ENCODE peak calls at places on chromosomes 6 and 20, in four cellular contexts. J is ascending aorta; B is stimulated activated CD4-positive, alpha-beta T cell treated with anti-CD3 and anti-CD28 coated beads, TNF-alpha, amount 100 ng/mL, for 24 hours; Y is PC-3. M is an unnamed sample.

GRCh38 chr6:38638941-38639497 is 710 bp downstream of the BTBD9 start:
- DNase-seq in Y (peak; percentile 37), B (peak; percentile 56), J (peak; percentile 77), M (peak; percentile 42)

GRCh38 chr20:59992531-59992930 is 34.3 kb downstream of the CDH26 start:
- DNase-seq in J (no peak), Y (peak; percentile 46), B (no peak), M (no peak)

GRCh38 chr20:59120919-59121318 is 42.7 kb upstream of the ZNF831 start:
- DNase-seq in B (no peak), Y (no peak), J (peak; percentile 11), M (no peak)

GRCh38 chr20:44153636-44154043 is 33.3 kb downstream of the JPH2 start:
- DNase-seq in Y (peak; percentile 26), J (peak; percentile 83), B (no peak), M (no peak)

GRCh38 chr6:26493258-26493657 is 6.8 kb upstream of the BTN1A1 start:
- DNase-seq in J (no peak), Y (peak; percentile 27), B (no peak), M (no peak)

GRCh38 chr6:31652925-31653724 is 664 bp upstream of the BAG6 start:
- DNase-seq in B (no peak), J (peak; percentile 96), Y (no peak), M (peak; percentile 93)

GRCh38 chr6:16322666-16323312 is 84.4 kb downstream of the GMPR start:
- DNase-seq in B (peak; percentile 69), Y (peak; percentile 5), J (peak; percentile 91), M (peak; percentile 94)

GRCh38 chr6:147621280-147621679 is 112.8 kb downstream of the SAMD5 start:
- DNase-seq in Y (no peak), B (no peak), J (no peak), M (no peak)

GRCh38 chr6:15551798-15552197 is 111.0 kb downstream of the DTNBP1 start:
- DNase-seq in J (no peak), B (no peak), Y (no peak), M (no peak)

GRCh38 chr20:64116016-64116415 is 8.7 kb upstream of the NPBWR2 start:
- DNase-seq in B (no peak), Y (no peak), J (no peak), M (no peak)

GRCh38 chr6:70864404-70864803 is 92.5 kb downstream of the B3GAT2 start:
- DNase-seq in Y (no peak), B (no peak), J (no peak), M (no peak)

GRCh38 chr6:139243531-139243930 is 48.3 kb downstream of the TXLNB start:
- DNase-seq in B (no peak), J (no peak), Y (no peak), M (no peak)

GRCh38 chr20:38841570-38841969 is 36.1 kb downstream of the PPP1R16B start:
- DNase-seq in Y (no peak), J (no peak), B (no peak), M (no peak)

GRCh38 chr6:11750682-11751081 is 27.9 kb downstream of the ADTRP start:
- DNase-seq in J (no peak), B (no peak), Y (no peak), M (no peak)

GRCh38 chr20:37804584-37805566 is 98.1 kb upstream of the VSTM2L start:
- DNase-seq in J (no peak), B (no peak), Y (no peak), M (no peak)

GRCh38 chr6:114194362-114195343 is 148.2 kb downstream of the HS3ST5 start:
- DNase-seq in J (no peak), Y (no peak), B (no peak), M (no peak)

GRCh38 chr20:33914871-33915270 is 78.8 kb upstream of the RALY start:
- DNase-seq in J (no peak), Y (peak; percentile 84), B (no peak), M (peak; percentile 44)